ENCODE peak calls at places on chromosomes 11 and 22, in six cellular contexts. X is CD4-positive, alpha-beta T cell; B is H1; T is naive thymus-derived CD4-positive, alpha-beta T cell; W is dorsolateral prefrontal cortex; U is psoas muscle. F is an unnamed sample.

GRCh38 chr11:22626573-22627239 is 1.1 kb upstream of the FANCF start:
- DNase-seq in X (no peak), B (no peak), T (no peak), W (no peak), U (no peak), F (no peak)

GRCh38 chr11:125724125-125724524 is 22.0 kb upstream of the PATE1 start:
- DNase-seq in X (no peak), B (no peak), T (no peak), W (no peak), U (no peak), F (no peak)

GRCh38 chr11:75667831-75668507 is 869 bp downstream of the MAP6 start:
- DNase-seq in X (no peak), B (peak; percentile 84), T (no peak), W (peak; percentile 77), U (peak; percentile 65), F (no peak)

GRCh38 chr11:117554601-117555333 is 227.1 kb downstream of the CEP164 start:
- DNase-seq in X (no peak), B (no peak), T (no peak), W (no peak), U (no peak), F (no peak)

GRCh38 chr22:19754701-19755144 is 5.9 kb upstream of the TBX1 start:
- DNase-seq in X (no peak), B (peak; percentile 70), T (no peak), W (no peak), U (no peak), F (no peak)

GRCh38 chr11:59801981-59802638 is 8.5 kb downstream of the MRPL16 start:
- DNase-seq in X (no peak), B (no peak), T (peak; percentile 7), W (no peak), U (no peak), F (no peak)

GRCh38 chr11:42273977-42274376 is 814.5 kb upstream of the LRRC4C start:
- DNase-seq in X (no peak), B (no peak), T (no peak), W (no peak), U (no peak), F (no peak)

GRCh38 chr11:134800130-134800529 is 388.1 kb upstream of the B3GAT1 start:
- DNase-seq in X (no peak), B (no peak), T (no peak), W (no peak), U (no peak), F (no peak)

GRCh38 chr11:2442554-2442953 is 1.8 kb downstream of the TRPM5 start:
- DNase-seq in X (no peak), B (no peak), T (peak; percentile 72), W (no peak), U (no peak), F (no peak)

GRCh38 chr11:65625628-65626342 is 10.2 kb downstream of the PCNX3 start:
- DNase-seq in X (peak; percentile 49), B (peak; percentile 70), T (peak; percentile 52), W (peak; percentile 69), U (peak; percentile 62), F (no peak)

GRCh38 chr11:108135845-108136599 is 14.7 kb downstream of the ACAT1 start:
- DNase-seq in X (no peak), B (no peak), T (peak; percentile 28), W (no peak), U (no peak), F (no peak)

GRCh38 chr11:122727101-122727929 is 71.8 kb downstream of the UBASH3B start:
- DNase-seq in X (peak; percentile 25), B (no peak), T (peak; percentile 43), W (no peak), U (no peak), F (no peak)

GRCh38 chr22:33405194-33405593 is 347.0 kb upstream of the SYN3 start:
- DNase-seq in X (no peak), B (no peak), T (no peak), W (no peak), U (no peak), F (no peak)

GRCh38 chr11:77065878-77066228 is 918 bp upstream of the CAPN5 start:
- DNase-seq in X (no peak), B (no peak), T (no peak), W (no peak), U (peak; percentile 54), F (no peak)

DNA sequence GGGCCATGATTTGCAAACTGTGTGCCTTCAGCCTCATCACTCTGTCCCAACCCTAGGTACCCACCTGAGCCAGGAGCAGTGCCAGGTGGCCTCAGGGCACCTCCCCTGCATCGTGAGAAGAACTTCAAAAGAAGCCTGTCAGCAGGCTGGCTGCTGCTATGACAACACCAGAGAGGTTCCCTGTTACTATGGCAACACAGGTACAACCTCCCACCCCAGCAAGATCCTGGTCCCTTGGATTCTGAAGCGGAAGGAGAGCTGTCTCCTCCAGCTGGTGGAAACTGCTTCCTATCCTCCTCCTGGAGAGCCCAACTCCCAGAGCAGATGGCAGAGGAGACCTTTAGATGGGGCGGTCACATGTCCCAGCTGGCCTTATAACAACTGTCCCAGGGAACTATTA is 2.9 kb downstream of the ZP1 start:
- DNase-seq in X (no peak), B (no peak), T (no peak), W (no peak), U (no peak), F (no peak)
- H3K27ac ChIP-seq in X (no peak overlapping the region), B (no peak overlapping the region), T (no peak overlapping the region), W (no peak overlapping the region), U (peak overlapping the region; percentile 4), F (no peak overlapping the region)

DNA sequence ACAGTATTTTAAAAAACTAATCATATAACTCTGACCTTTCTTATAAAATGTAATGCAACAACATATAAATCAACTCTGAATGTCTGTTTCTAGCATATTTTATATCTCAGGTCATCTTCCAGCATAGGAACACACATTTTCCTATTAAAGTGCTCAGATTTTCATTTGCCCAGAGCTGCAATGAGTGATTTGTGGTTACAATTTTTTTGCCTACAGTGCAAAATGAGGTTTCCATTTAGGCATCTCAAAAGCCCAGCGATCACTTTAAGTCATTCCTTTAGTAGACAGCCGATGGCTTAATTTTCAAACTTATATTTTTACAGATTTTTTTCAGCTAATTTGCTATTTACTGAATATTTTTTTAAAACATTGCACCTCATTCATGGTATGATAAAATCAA is 999 bp downstream of the LYVE1 start:
- DNase-seq in X (no peak), B (no peak), T (no peak), W (no peak), U (no peak), F (no peak)
- H3K27ac ChIP-seq in X (no peak overlapping the region), B (no peak overlapping the region), T (no peak overlapping the region), W (no peak overlapping the region), U (no peak overlapping the region), F (no peak overlapping the region)

GRCh38 chr11:61782841-61783240 is 9.6 kb downstream of the TMEM258 start:
- DNase-seq in X (no peak), B (no peak), T (no peak), W (no peak), U (no peak), F (no peak)

GRCh38 chr11:61781585-61781984 is 10.8 kb downstream of the TMEM258 start:
- DNase-seq in X (no peak), B (no peak), T (no peak), W (no peak), U (no peak), F (no peak)

GRCh38 chr11:61778920-61779650 is 13.3 kb downstream of the TMEM258 start:
- DNase-seq in X (no peak), B (no peak), T (no peak), W (no peak), U (no peak), F (no peak)

GRCh38 chr11:61779666-61780525 is 12.5 kb downstream of the TMEM258 start:
- DNase-seq in X (no peak), B (no peak), T (no peak), W (no peak), U (no peak), F (no peak)

GRCh38 chr11:61780581-61781162 is 11.7 kb downstream of the TMEM258 start:
- DNase-seq in X (no peak), B (no peak), T (no peak), W (no peak), U (no peak), F (no peak)
- H3K27ac ChIP-seq in X (no peak overlapping the region), B (no peak overlapping the region), T (no peak overlapping the region), W (no peak overlapping the region), U (no peak overlapping the region), F (no peak overlapping the region)

DNA sequence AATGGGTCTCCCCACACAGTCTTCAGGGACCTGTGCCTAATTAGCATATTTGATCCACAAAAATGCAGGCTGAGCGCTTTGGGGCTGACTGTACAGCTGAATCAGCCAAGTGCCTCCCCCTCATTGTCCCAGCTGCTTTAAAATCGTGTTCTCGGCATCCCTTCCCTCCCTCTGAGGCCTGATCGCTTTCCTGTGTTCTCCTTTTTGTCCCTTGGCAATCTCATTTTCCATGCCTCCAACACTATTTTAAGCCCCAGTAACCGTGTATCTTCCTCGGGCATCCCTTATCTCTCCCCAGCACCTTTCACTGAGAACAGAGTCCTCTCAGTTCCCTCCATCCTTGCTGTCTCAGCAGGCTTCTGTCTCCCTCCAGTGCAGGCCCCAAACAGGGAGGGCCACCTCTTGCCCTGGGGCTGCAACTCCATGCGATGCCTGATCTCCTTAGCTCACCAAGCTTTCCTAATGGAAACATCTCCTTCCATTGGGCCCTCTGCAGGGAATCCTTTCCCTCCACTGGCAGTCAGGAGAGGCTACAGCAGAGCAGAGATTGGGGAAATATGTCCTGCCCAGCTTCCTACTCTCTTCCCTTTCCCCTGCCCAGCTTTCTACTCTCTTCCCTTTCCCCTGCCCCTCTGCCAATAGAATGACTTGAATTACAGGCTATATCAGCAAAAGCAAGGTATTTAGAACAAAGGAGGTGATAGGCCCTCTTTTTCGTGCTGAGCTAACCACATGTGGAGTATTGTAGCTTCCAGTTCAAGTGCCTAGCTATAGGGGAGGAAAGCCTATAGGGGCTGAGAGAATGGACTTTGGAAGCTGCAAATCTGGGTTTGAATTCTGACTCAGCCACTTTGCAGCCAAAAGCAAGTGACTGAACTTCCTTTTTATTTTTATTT is 13.9 kb downstream of the UQCR10 start:
- DNase-seq in X (no peak), B (no peak), T (no peak), W (peak; percentile 72), U (no peak), F (no peak)
- H3K27ac ChIP-seq in X (no peak overlapping the region), B (no peak overlapping the region), T (no peak overlapping the region), W (peak overlapping the region; percentile 56), U (peak overlapping the region; percentile 72), F (no peak overlapping the region)

DNA sequence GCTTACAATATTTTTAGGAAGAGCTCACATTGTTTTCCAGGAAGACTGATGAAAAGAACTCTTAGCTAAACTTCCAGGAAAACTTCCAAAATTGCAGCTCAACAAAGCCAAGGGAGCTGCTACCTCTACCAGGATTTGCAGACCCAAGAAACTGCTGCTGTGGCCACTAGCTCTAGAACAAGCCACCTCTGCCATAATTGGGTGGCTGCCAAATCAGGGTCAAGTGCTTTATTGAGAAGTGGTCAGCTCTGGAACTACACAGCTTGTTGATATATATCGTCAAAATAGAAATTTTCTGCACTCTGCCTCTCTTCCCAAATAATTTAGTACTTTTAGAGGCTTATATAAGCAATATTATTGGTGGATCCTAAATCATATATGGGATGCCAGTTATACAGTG is 371.8 kb upstream of the CHORDC1 start:
- DNase-seq in X (no peak), B (no peak), T (no peak), W (no peak), U (no peak), F (no peak)
- H3K27ac ChIP-seq in X (no peak overlapping the region), B (no peak overlapping the region), T (no peak overlapping the region), W (no peak overlapping the region), U (no peak overlapping the region), F (no peak overlapping the region)

F was measured in Panc1.